ENCODE peak calls at places on chromosomes 5 and 9, in six cellular contexts. One of them, this sample, is unnamed.
A peak's percentile ranks its signal among the peaks of the same experiment; 100 is the strongest.

GRCh38 chr9:132800038-132800648 is 77.9 kb downstream of the AK8 start:
- DNase-seq in fibroblast of lung: peak; percentile 66
- DNase-seq in naive thymus-derived CD4-positive, alpha-beta T cell: peak; percentile 69
- DNase-seq in aorta: peak; percentile 81
- DNase-seq in CD4-positive, alpha-beta memory T cell: peak; percentile 70
- DNase-seq in body of pancreas: peak; percentile 78
- DNase-seq in this sample: peak; percentile 71

GRCh38 chr9:88388886-88389617 is 808 bp downstream of the SPIN1 start:
- DNase-seq in fibroblast of lung: peak; percentile 65
- DNase-seq in naive thymus-derived CD4-positive, alpha-beta T cell: peak; percentile 39
- DNase-seq in aorta: no peak
- DNase-seq in CD4-positive, alpha-beta memory T cell: peak; percentile 31
- DNase-seq in body of pancreas: no peak
- DNase-seq in this sample: peak; percentile 56

GRCh38 chr9:16207161-16207560 is 654.3 kb downstream of the CCDC171 start:
- DNase-seq in fibroblast of lung: peak; percentile 71
- DNase-seq in naive thymus-derived CD4-positive, alpha-beta T cell: no peak
- DNase-seq in aorta: no peak
- DNase-seq in CD4-positive, alpha-beta memory T cell: no peak
- DNase-seq in body of pancreas: no peak
- DNase-seq in this sample: no peak

GRCh38 chr9:134633362-134634142 is 8.1 kb upstream of the COL5A1 start:
- DNase-seq in fibroblast of lung: no peak
- DNase-seq in naive thymus-derived CD4-positive, alpha-beta T cell: no peak
- DNase-seq in aorta: peak; percentile 60
- DNase-seq in CD4-positive, alpha-beta memory T cell: no peak
- DNase-seq in body of pancreas: no peak
- DNase-seq in this sample: no peak

GRCh38 chr5:134100283-134101011 is 14.0 kb upstream of the TCF7 start:
- DNase-seq in fibroblast of lung: no peak
- DNase-seq in naive thymus-derived CD4-positive, alpha-beta T cell: peak; percentile 58
- DNase-seq in aorta: peak; percentile 84
- DNase-seq in CD4-positive, alpha-beta memory T cell: peak; percentile 79
- DNase-seq in body of pancreas: no peak
- DNase-seq in this sample: peak; percentile 45

GRCh38 chr5:157471709-157472108 is 11.7 kb downstream of the NIPAL4 start:
- DNase-seq in fibroblast of lung: peak; percentile 42
- DNase-seq in naive thymus-derived CD4-positive, alpha-beta T cell: no peak
- DNase-seq in aorta: no peak
- DNase-seq in CD4-positive, alpha-beta memory T cell: no peak
- DNase-seq in body of pancreas: no peak
- DNase-seq in this sample: peak; percentile 20

GRCh38 chr5:155883966-155884555 is 442.9 kb upstream of the SGCD start:
- DNase-seq in fibroblast of lung: no peak
- DNase-seq in naive thymus-derived CD4-positive, alpha-beta T cell: no peak
- DNase-seq in aorta: no peak
- DNase-seq in CD4-positive, alpha-beta memory T cell: no peak
- DNase-seq in body of pancreas: no peak
- DNase-seq in this sample: no peak

GRCh38 chr9:630817-631216 is 210.7 kb upstream of the DMRT1 start:
- DNase-seq in fibroblast of lung: no peak
- DNase-seq in naive thymus-derived CD4-positive, alpha-beta T cell: no peak
- DNase-seq in aorta: no peak
- DNase-seq in CD4-positive, alpha-beta memory T cell: no peak
- DNase-seq in body of pancreas: no peak
- DNase-seq in this sample: no peak

GRCh38 chr9:109474944-109475343 is 23.2 kb downstream of the PTPN3 start:
- DNase-seq in fibroblast of lung: no peak
- DNase-seq in naive thymus-derived CD4-positive, alpha-beta T cell: no peak
- DNase-seq in aorta: no peak
- DNase-seq in CD4-positive, alpha-beta memory T cell: no peak
- DNase-seq in body of pancreas: no peak
- DNase-seq in this sample: no peak

GRCh38 chr9:121288557-121288873 is 20.6 kb downstream of the GSN start:
- DNase-seq in fibroblast of lung: no peak
- DNase-seq in naive thymus-derived CD4-positive, alpha-beta T cell: no peak
- DNase-seq in aorta: no peak
- DNase-seq in CD4-positive, alpha-beta memory T cell: no peak
- DNase-seq in body of pancreas: no peak
- DNase-seq in this sample: peak; percentile 87
- H3K4me1 ChIP-seq in fibroblast of lung: peaks cover 36% of the 10 kb centered on the region
- H3K4me1 ChIP-seq in naive thymus-derived CD4-positive, alpha-beta T cell: no peaks in the 10 kb centered on the region
- H3K4me1 ChIP-seq in aorta: no peaks in the 10 kb centered on the region
- H3K4me1 ChIP-seq in CD4-positive, alpha-beta memory T cell: no peaks in the 10 kb centered on the region
- H3K4me1 ChIP-seq in body of pancreas: peaks cover 54% of the 10 kb centered on the region
- H3K4me1 ChIP-seq in this sample: peaks cover 26% of the 10 kb centered on the region

GRCh38 chr5:173325091-173325698 is 3.0 kb downstream of the STC2 start:
- DNase-seq in fibroblast of lung: no peak
- DNase-seq in naive thymus-derived CD4-positive, alpha-beta T cell: no peak
- DNase-seq in aorta: no peak
- DNase-seq in CD4-positive, alpha-beta memory T cell: no peak
- DNase-seq in body of pancreas: no peak
- DNase-seq in this sample: no peak

GRCh38 chr5:173327948-173328895 is at the start of gene STC2:
- DNase-seq in fibroblast of lung: peak; percentile 91
- DNase-seq in naive thymus-derived CD4-positive, alpha-beta T cell: no peak
- DNase-seq in aorta: peak; percentile 80
- DNase-seq in CD4-positive, alpha-beta memory T cell: no peak
- DNase-seq in body of pancreas: peak; percentile 91
- DNase-seq in this sample: peak; percentile 23

GRCh38 chr5:173324115-173325001 is 3.9 kb downstream of the STC2 start:
- DNase-seq in fibroblast of lung: peak; percentile 97
- DNase-seq in naive thymus-derived CD4-positive, alpha-beta T cell: no peak
- DNase-seq in aorta: peak; percentile 90
- DNase-seq in CD4-positive, alpha-beta memory T cell: no peak
- DNase-seq in body of pancreas: peak; percentile 96
- DNase-seq in this sample: peak; percentile 65

GRCh38 chr5:173327084-173327947 is 898 bp downstream of the STC2 start:
- DNase-seq in fibroblast of lung: peak; percentile 70
- DNase-seq in naive thymus-derived CD4-positive, alpha-beta T cell: no peak
- DNase-seq in aorta: no peak
- DNase-seq in CD4-positive, alpha-beta memory T cell: no peak
- DNase-seq in body of pancreas: peak; percentile 43
- DNase-seq in this sample: no peak

DNA sequence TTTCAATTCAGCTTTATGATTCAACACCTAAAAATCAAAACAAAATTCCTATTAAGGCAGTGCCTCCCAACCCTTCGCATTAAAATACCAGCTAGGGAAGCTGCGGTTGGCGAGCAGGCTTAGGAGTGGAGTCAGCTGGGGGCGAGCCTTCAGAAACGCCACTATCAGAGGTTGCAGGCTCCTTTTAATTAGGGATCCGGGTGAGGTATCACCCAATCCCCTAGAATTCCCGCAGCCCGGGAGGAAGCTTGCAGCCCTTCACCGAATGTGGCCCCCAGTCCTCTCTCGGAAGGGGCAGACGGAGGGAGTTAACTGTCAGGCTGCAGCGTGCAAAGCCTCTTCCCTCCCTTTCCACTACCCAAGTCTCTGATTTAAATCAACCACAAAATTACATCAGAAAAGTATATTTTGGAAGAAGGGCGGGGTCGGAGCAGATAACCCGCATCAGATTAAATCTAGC is 1.7 kb downstream of the STC2 start:
- DNase-seq in fibroblast of lung: peak; percentile 90
- DNase-seq in naive thymus-derived CD4-positive, alpha-beta T cell: no peak
- DNase-seq in aorta: no peak
- DNase-seq in CD4-positive, alpha-beta memory T cell: no peak
- DNase-seq in body of pancreas: no peak
- DNase-seq in this sample: no peak
- H3K4me1 ChIP-seq in fibroblast of lung: peaks cover 29% of the 10 kb centered on the region
- H3K4me1 ChIP-seq in naive thymus-derived CD4-positive, alpha-beta T cell: no peaks in the 10 kb centered on the region
- H3K4me1 ChIP-seq in aorta: no peaks in the 10 kb centered on the region
- H3K4me1 ChIP-seq in CD4-positive, alpha-beta memory T cell: peaks cover 4% of the 10 kb centered on the region
- H3K4me1 ChIP-seq in body of pancreas: peaks cover 74% of the 10 kb centered on the region
- H3K4me1 ChIP-seq in this sample: no peaks in the 10 kb centered on the region

GRCh38 chr9:84294551-84294950 is 46.0 kb downstream of the SLC28A3 start:
- DNase-seq in fibroblast of lung: no peak
- DNase-seq in naive thymus-derived CD4-positive, alpha-beta T cell: no peak
- DNase-seq in aorta: no peak
- DNase-seq in CD4-positive, alpha-beta memory T cell: no peak
- DNase-seq in body of pancreas: no peak
- DNase-seq in this sample: peak; percentile 48
- H3K4me1 ChIP-seq in fibroblast of lung: peaks cover 12% of the 10 kb centered on the region
- H3K4me1 ChIP-seq in naive thymus-derived CD4-positive, alpha-beta T cell: peaks cover 8% of the 10 kb centered on the region
- H3K4me1 ChIP-seq in aorta: no peaks in the 10 kb centered on the region
- H3K4me1 ChIP-seq in CD4-positive, alpha-beta memory T cell: peaks cover 48% of the 10 kb centered on the region
- H3K4me1 ChIP-seq in body of pancreas: no peaks in the 10 kb centered on the region
- H3K4me1 ChIP-seq in this sample: peaks cover 6% of the 10 kb centered on the region

GRCh38 chr5:81035522-81035921 is 75.4 kb downstream of the RASGRF2 start:
- DNase-seq in fibroblast of lung: no peak
- DNase-seq in naive thymus-derived CD4-positive, alpha-beta T cell: no peak
- DNase-seq in aorta: no peak
- DNase-seq in CD4-positive, alpha-beta memory T cell: no peak
- DNase-seq in body of pancreas: no peak
- DNase-seq in this sample: no peak

DNA sequence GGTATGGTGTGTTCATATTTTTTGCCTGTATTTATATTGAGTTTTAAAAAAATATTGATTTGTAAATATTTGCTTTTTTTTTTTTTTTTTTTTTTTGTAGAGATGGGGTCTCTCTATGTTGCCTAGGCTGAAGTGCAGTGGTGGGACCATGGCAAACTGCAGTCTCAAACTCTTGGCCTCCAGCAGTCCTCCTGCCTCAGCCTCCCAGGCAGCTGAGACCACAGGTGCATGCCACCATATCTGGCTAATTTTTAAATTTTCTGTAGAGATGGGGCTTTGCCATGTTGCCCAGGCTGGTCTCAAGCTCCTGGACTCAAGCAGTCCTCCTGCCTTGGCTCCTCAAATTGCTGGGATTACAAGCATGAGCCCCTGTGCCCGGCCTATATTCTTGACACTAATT is 78.3 kb downstream of the RASGRF2 start:
- DNase-seq in fibroblast of lung: no peak
- DNase-seq in naive thymus-derived CD4-positive, alpha-beta T cell: no peak
- DNase-seq in aorta: no peak
- DNase-seq in CD4-positive, alpha-beta memory T cell: no peak
- DNase-seq in body of pancreas: no peak
- DNase-seq in this sample: no peak
- H3K4me1 ChIP-seq in fibroblast of lung: no peaks in the 10 kb centered on the region
- H3K4me1 ChIP-seq in naive thymus-derived CD4-positive, alpha-beta T cell: no peaks in the 10 kb centered on the region
- H3K4me1 ChIP-seq in aorta: no peaks in the 10 kb centered on the region
- H3K4me1 ChIP-seq in CD4-positive, alpha-beta memory T cell: no peaks in the 10 kb centered on the region
- H3K4me1 ChIP-seq in body of pancreas: no peaks in the 10 kb centered on the region
- H3K4me1 ChIP-seq in this sample: no peaks in the 10 kb centered on the region

GRCh38 chr9:106892632-106893031 is 29.7 kb downstream of the ZNF462 start:
- DNase-seq in fibroblast of lung: peak; percentile 95
- DNase-seq in naive thymus-derived CD4-positive, alpha-beta T cell: no peak
- DNase-seq in aorta: no peak
- DNase-seq in CD4-positive, alpha-beta memory T cell: no peak
- DNase-seq in body of pancreas: no peak
- DNase-seq in this sample: peak; percentile 42

GRCh38 chr9:106891286-106891685 is 28.3 kb downstream of the ZNF462 start:
- DNase-seq in fibroblast of lung: no peak
- DNase-seq in naive thymus-derived CD4-positive, alpha-beta T cell: no peak
- DNase-seq in aorta: no peak
- DNase-seq in CD4-positive, alpha-beta memory T cell: no peak
- DNase-seq in body of pancreas: no peak
- DNase-seq in this sample: no peak

GRCh38 chr9:106893088-106893487 is 30.1 kb downstream of the ZNF462 start:
- DNase-seq in fibroblast of lung: peak; percentile 61
- DNase-seq in naive thymus-derived CD4-positive, alpha-beta T cell: no peak
- DNase-seq in aorta: no peak
- DNase-seq in CD4-positive, alpha-beta memory T cell: no peak
- DNase-seq in body of pancreas: no peak
- DNase-seq in this sample: no peak

GRCh38 chr9:106888992-106889631 is 26.1 kb downstream of the ZNF462 start:
- DNase-seq in fibroblast of lung: no peak
- DNase-seq in naive thymus-derived CD4-positive, alpha-beta T cell: no peak
- DNase-seq in aorta: no peak
- DNase-seq in CD4-positive, alpha-beta memory T cell: no peak
- DNase-seq in body of pancreas: no peak
- DNase-seq in this sample: no peak

GRCh38 chr9:106890621-106891020 is 27.7 kb downstream of the ZNF462 start:
- DNase-seq in fibroblast of lung: no peak
- DNase-seq in naive thymus-derived CD4-positive, alpha-beta T cell: no peak
- DNase-seq in aorta: no peak
- DNase-seq in CD4-positive, alpha-beta memory T cell: no peak
- DNase-seq in body of pancreas: no peak
- DNase-seq in this sample: no peak
- H3K4me1 ChIP-seq in fibroblast of lung: peaks cover 16% of the 10 kb centered on the region
- H3K4me1 ChIP-seq in naive thymus-derived CD4-positive, alpha-beta T cell: no peaks in the 10 kb centered on the region
- H3K4me1 ChIP-seq in aorta: no peaks in the 10 kb centered on the region
- H3K4me1 ChIP-seq in CD4-positive, alpha-beta memory T cell: no peaks in the 10 kb centered on the region
- H3K4me1 ChIP-seq in body of pancreas: no peaks in the 10 kb centered on the region
- H3K4me1 ChIP-seq in this sample: no peaks in the 10 kb centered on the region

DNA sequence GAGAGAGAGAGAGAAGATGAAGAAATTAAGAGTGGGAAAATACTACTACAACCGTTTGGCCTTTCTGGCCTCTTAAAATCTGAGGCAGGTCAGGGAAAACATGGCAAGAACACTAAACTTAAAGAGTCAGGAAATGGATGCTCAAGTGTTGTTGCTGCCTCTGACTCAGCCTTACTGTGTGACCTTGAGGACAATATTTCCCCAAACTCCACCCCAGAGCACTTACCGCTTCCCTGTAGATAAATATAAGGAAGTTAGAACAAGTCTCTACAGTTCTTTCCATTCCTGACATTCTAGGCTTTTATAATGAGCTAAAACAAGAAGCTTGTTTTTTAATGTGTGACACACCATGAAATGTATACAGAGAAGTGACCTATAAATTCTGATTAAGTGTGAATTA is 129.2 kb downstream of the GRIA1 start:
- DNase-seq in fibroblast of lung: peak; percentile 62
- DNase-seq in naive thymus-derived CD4-positive, alpha-beta T cell: no peak
- DNase-seq in aorta: no peak
- DNase-seq in CD4-positive, alpha-beta memory T cell: no peak
- DNase-seq in body of pancreas: no peak
- DNase-seq in this sample: no peak
- H3K4me1 ChIP-seq in fibroblast of lung: peaks cover 5% of the 10 kb centered on the region
- H3K4me1 ChIP-seq in naive thymus-derived CD4-positive, alpha-beta T cell: no peaks in the 10 kb centered on the region
- H3K4me1 ChIP-seq in aorta: no peaks in the 10 kb centered on the region
- H3K4me1 ChIP-seq in CD4-positive, alpha-beta memory T cell: no peaks in the 10 kb centered on the region
- H3K4me1 ChIP-seq in body of pancreas: no peaks in the 10 kb centered on the region
- H3K4me1 ChIP-seq in this sample: no peaks in the 10 kb centered on the region

GRCh38 chr5:72154076-72154756 is 46.9 kb downstream of the MAP1B start:
- DNase-seq in fibroblast of lung: no peak
- DNase-seq in naive thymus-derived CD4-positive, alpha-beta T cell: no peak
- DNase-seq in aorta: no peak
- DNase-seq in CD4-positive, alpha-beta memory T cell: no peak
- DNase-seq in body of pancreas: no peak
- DNase-seq in this sample: peak; percentile 5
- H3K4me1 ChIP-seq in fibroblast of lung: peaks cover 48% of the 10 kb centered on the region
- H3K4me1 ChIP-seq in naive thymus-derived CD4-positive, alpha-beta T cell: no peaks in the 10 kb centered on the region
- H3K4me1 ChIP-seq in aorta: peaks cover 37% of the 10 kb centered on the region
- H3K4me1 ChIP-seq in CD4-positive, alpha-beta memory T cell: no peaks in the 10 kb centered on the region
- H3K4me1 ChIP-seq in body of pancreas: peaks cover 6% of the 10 kb centered on the region
- H3K4me1 ChIP-seq in this sample: no peaks in the 10 kb centered on the region

GRCh38 chr5:173739741-173740140 is 123.3 kb upstream of the BOD1 start:
- DNase-seq in fibroblast of lung: no peak
- DNase-seq in naive thymus-derived CD4-positive, alpha-beta T cell: no peak
- DNase-seq in aorta: no peak
- DNase-seq in CD4-positive, alpha-beta memory T cell: no peak
- DNase-seq in body of pancreas: no peak
- DNase-seq in this sample: no peak
- H3K4me1 ChIP-seq in fibroblast of lung: no peaks in the 10 kb centered on the region
- H3K4me1 ChIP-seq in naive thymus-derived CD4-positive, alpha-beta T cell: no peaks in the 10 kb centered on the region
- H3K4me1 ChIP-seq in aorta: no peaks in the 10 kb centered on the region
- H3K4me1 ChIP-seq in CD4-positive, alpha-beta memory T cell: no peaks in the 10 kb centered on the region
- H3K4me1 ChIP-seq in body of pancreas: no peaks in the 10 kb centered on the region
- H3K4me1 ChIP-seq in this sample: no peaks in the 10 kb centered on the region

This sample was measured in small intestine.